ENCODE peak calls at places on chromosomes 7 and 10, in nine cellular contexts. One of them, this sample, is unnamed.

GRCh38 chr10:34723746-34724145 is 91.3 kb downstream of the PARD3 start:
- DNase-seq in fibroblast of lung: peak; percentile 85
- DNase-seq in right atrium auricular region: no peak
- DNase-seq in aorta: no peak
- DNase-seq in tibial artery: no peak
- DNase-seq in transverse colon: peak; percentile 47
- DNase-seq in CD8-positive, alpha-beta T cell: no peak
- DNase-seq in gastrocnemius medialis: no peak
- DNase-seq in brain microvascular endothelial cell: peak; percentile 73
- DNase-seq in this sample: no peak

GRCh38 chr10:115209133-115209532 is 116.0 kb downstream of the ATRNL1 start:
- DNase-seq in gastrocnemius medialis: no peak
- DNase-seq in aorta: no peak
- DNase-seq in brain microvascular endothelial cell: no peak
- DNase-seq in right atrium auricular region: no peak
- DNase-seq in fibroblast of lung: no peak
- DNase-seq in CD8-positive, alpha-beta T cell: no peak
- DNase-seq in tibial artery: no peak
- DNase-seq in transverse colon: no peak
- DNase-seq in this sample: no peak

GRCh38 chr7:15998617-15999016 is 312.1 kb upstream of the MEOX2 start:
- DNase-seq in transverse colon: no peak
- DNase-seq in brain microvascular endothelial cell: no peak
- DNase-seq in tibial artery: no peak
- DNase-seq in fibroblast of lung: no peak
- DNase-seq in CD8-positive, alpha-beta T cell: no peak
- DNase-seq in gastrocnemius medialis: no peak
- DNase-seq in aorta: no peak
- DNase-seq in right atrium auricular region: no peak
- DNase-seq in this sample: no peak

GRCh38 chr10:58834093-58834674 is 321.5 kb downstream of the BICC1 start:
- DNase-seq in right atrium auricular region: no peak
- DNase-seq in CD8-positive, alpha-beta T cell: no peak
- DNase-seq in aorta: no peak
- DNase-seq in transverse colon: no peak
- DNase-seq in tibial artery: no peak
- DNase-seq in fibroblast of lung: peak; percentile 14
- DNase-seq in brain microvascular endothelial cell: no peak
- DNase-seq in gastrocnemius medialis: no peak
- DNase-seq in this sample: no peak

GRCh38 chr7:2175514-2175913 is 57.2 kb downstream of the MAD1L1 start:
- DNase-seq in brain microvascular endothelial cell: peak; percentile 91
- DNase-seq in gastrocnemius medialis: no peak
- DNase-seq in aorta: no peak
- DNase-seq in fibroblast of lung: peak; percentile 96
- DNase-seq in transverse colon: no peak
- DNase-seq in tibial artery: peak; percentile 74
- DNase-seq in right atrium auricular region: peak; percentile 63
- DNase-seq in CD8-positive, alpha-beta T cell: no peak
- DNase-seq in this sample: peak; percentile 90

GRCh38 chr10:22984066-22984465 is 56.2 kb downstream of the ARMC3 start:
- DNase-seq in CD8-positive, alpha-beta T cell: no peak
- DNase-seq in right atrium auricular region: no peak
- DNase-seq in transverse colon: no peak
- DNase-seq in tibial artery: no peak
- DNase-seq in aorta: no peak
- DNase-seq in fibroblast of lung: peak; percentile 50
- DNase-seq in gastrocnemius medialis: no peak
- DNase-seq in brain microvascular endothelial cell: no peak
- DNase-seq in this sample: no peak

GRCh38 chr7:131869186-131869862 is 312.9 kb upstream of the PODXL start:
- DNase-seq in brain microvascular endothelial cell: no peak
- DNase-seq in gastrocnemius medialis: no peak
- DNase-seq in right atrium auricular region: no peak
- DNase-seq in transverse colon: no peak
- DNase-seq in CD8-positive, alpha-beta T cell: no peak
- DNase-seq in fibroblast of lung: no peak
- DNase-seq in tibial artery: no peak
- DNase-seq in aorta: no peak
- DNase-seq in this sample: no peak

GRCh38 chr10:77179015-77179695 is 458.5 kb downstream of the KCNMA1 start:
- DNase-seq in gastrocnemius medialis: peak; percentile 74
- DNase-seq in right atrium auricular region: peak; percentile 71
- DNase-seq in brain microvascular endothelial cell: peak; percentile 81
- DNase-seq in aorta: peak; percentile 79
- DNase-seq in CD8-positive, alpha-beta T cell: no peak
- DNase-seq in transverse colon: peak; percentile 33
- DNase-seq in tibial artery: peak; percentile 85
- DNase-seq in fibroblast of lung: peak; percentile 90
- DNase-seq in this sample: peak; percentile 68

DNA sequence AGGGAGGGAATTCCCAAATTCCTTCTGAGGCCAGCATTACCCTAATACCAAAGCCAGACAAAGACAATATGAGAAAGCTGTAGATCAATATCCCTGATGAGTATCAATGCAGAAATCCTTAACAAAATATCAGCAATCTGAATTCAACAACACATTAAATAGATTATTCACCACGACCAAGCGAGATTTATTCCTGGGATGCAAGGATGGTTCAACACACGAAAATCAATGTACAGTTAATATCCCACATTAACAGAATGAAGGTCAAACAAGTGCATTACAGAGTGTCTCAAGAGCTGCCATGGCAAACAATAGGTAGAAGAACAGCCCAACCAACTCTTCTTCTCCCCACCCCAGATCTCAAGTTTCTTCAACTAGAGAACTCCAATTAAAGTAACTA is 6.1 kb downstream of the ECD start:
- DNase-seq in CD8-positive, alpha-beta T cell: no peak
- DNase-seq in right atrium auricular region: no peak
- DNase-seq in transverse colon: no peak
- DNase-seq in fibroblast of lung: no peak
- DNase-seq in aorta: no peak
- DNase-seq in tibial artery: no peak
- DNase-seq in brain microvascular endothelial cell: no peak
- DNase-seq in gastrocnemius medialis: no peak
- DNase-seq in this sample: no peak
- H3K36me3 ChIP-seq in CD8-positive, alpha-beta T cell: peaks cover under 1% of the 10 kb centered on the region
- H3K36me3 ChIP-seq in right atrium auricular region: peaks cover 21% of the 10 kb centered on the region
- H3K36me3 ChIP-seq in transverse colon: no peaks in the 10 kb centered on the region
- H3K36me3 ChIP-seq in fibroblast of lung: peaks cover 4% of the 10 kb centered on the region
- H3K36me3 ChIP-seq in aorta: no peaks in the 10 kb centered on the region
- H3K36me3 ChIP-seq in tibial artery: peaks cover 28% of the 10 kb centered on the region
- H3K36me3 ChIP-seq in brain microvascular endothelial cell: peaks cover 27% of the 10 kb centered on the region
- H3K36me3 ChIP-seq in gastrocnemius medialis: no peaks in the 10 kb centered on the region
- H3K36me3 ChIP-seq in this sample: peaks cover 57% of the 10 kb centered on the region

GRCh38 chr7:159070422-159071148 is 74.1 kb downstream of the VIPR2 start:
- DNase-seq in tibial artery: peak; percentile 78
- DNase-seq in aorta: no peak
- DNase-seq in CD8-positive, alpha-beta T cell: no peak
- DNase-seq in right atrium auricular region: no peak
- DNase-seq in gastrocnemius medialis: no peak
- DNase-seq in fibroblast of lung: no peak
- DNase-seq in transverse colon: no peak
- DNase-seq in brain microvascular endothelial cell: peak; percentile 77
- DNase-seq in this sample: no peak
- H3K27ac ChIP-seq in tibial artery: peak overlapping the region; percentile 88
- H3K27ac ChIP-seq in aorta: peak overlapping the region; percentile 3
- H3K27ac ChIP-seq in CD8-positive, alpha-beta T cell: no peak overlapping the region
- H3K27ac ChIP-seq in right atrium auricular region: peak overlapping the region; percentile 65
- H3K27ac ChIP-seq in gastrocnemius medialis: no peak overlapping the region
- H3K27ac ChIP-seq in fibroblast of lung: no peak overlapping the region
- H3K27ac ChIP-seq in transverse colon: no peak overlapping the region
- H3K27ac ChIP-seq in brain microvascular endothelial cell: no peak overlapping the region
- H3K27ac ChIP-seq in this sample: no peak overlapping the region

GRCh38 chr10:102484021-102484420 is 18.5 kb downstream of the ACTR1A start:
- DNase-seq in transverse colon: no peak
- DNase-seq in right atrium auricular region: no peak
- DNase-seq in CD8-positive, alpha-beta T cell: no peak
- DNase-seq in tibial artery: no peak
- DNase-seq in brain microvascular endothelial cell: no peak
- DNase-seq in fibroblast of lung: no peak
- DNase-seq in aorta: peak; percentile 55
- DNase-seq in gastrocnemius medialis: no peak
- DNase-seq in this sample: no peak

GRCh38 chr10:102485093-102485785 is 17.3 kb downstream of the ACTR1A start:
- DNase-seq in aorta: peak; percentile 38
- DNase-seq in right atrium auricular region: no peak
- DNase-seq in CD8-positive, alpha-beta T cell: no peak
- DNase-seq in gastrocnemius medialis: no peak
- DNase-seq in transverse colon: no peak
- DNase-seq in brain microvascular endothelial cell: no peak
- DNase-seq in fibroblast of lung: no peak
- DNase-seq in tibial artery: no peak
- DNase-seq in this sample: no peak

GRCh38 chr10:102476466-102477141 is 25.3 kb upstream of the C10orf95 start:
- DNase-seq in brain microvascular endothelial cell: no peak
- DNase-seq in right atrium auricular region: no peak
- DNase-seq in transverse colon: no peak
- DNase-seq in fibroblast of lung: no peak
- DNase-seq in gastrocnemius medialis: no peak
- DNase-seq in aorta: no peak
- DNase-seq in tibial artery: no peak
- DNase-seq in CD8-positive, alpha-beta T cell: no peak
- DNase-seq in this sample: no peak

GRCh38 chr10:102479651-102480050 is 22.9 kb downstream of the ACTR1A start:
- DNase-seq in brain microvascular endothelial cell: no peak
- DNase-seq in transverse colon: no peak
- DNase-seq in fibroblast of lung: no peak
- DNase-seq in tibial artery: no peak
- DNase-seq in aorta: no peak
- DNase-seq in CD8-positive, alpha-beta T cell: no peak
- DNase-seq in right atrium auricular region: no peak
- DNase-seq in gastrocnemius medialis: no peak
- DNase-seq in this sample: no peak

GRCh38 chr10:102480396-102480795 is 22.1 kb downstream of the ACTR1A start:
- DNase-seq in fibroblast of lung: no peak
- DNase-seq in gastrocnemius medialis: no peak
- DNase-seq in tibial artery: no peak
- DNase-seq in aorta: no peak
- DNase-seq in right atrium auricular region: no peak
- DNase-seq in brain microvascular endothelial cell: no peak
- DNase-seq in CD8-positive, alpha-beta T cell: no peak
- DNase-seq in transverse colon: no peak
- DNase-seq in this sample: no peak
- H3K36me3 ChIP-seq in fibroblast of lung: peaks cover 25% of the 10 kb centered on the region
- H3K36me3 ChIP-seq in gastrocnemius medialis: peaks cover 3% of the 10 kb centered on the region
- H3K36me3 ChIP-seq in tibial artery: peaks cover 64% of the 10 kb centered on the region
- H3K36me3 ChIP-seq in aorta: peaks cover 15% of the 10 kb centered on the region
- H3K36me3 ChIP-seq in right atrium auricular region: peaks cover 63% of the 10 kb centered on the region
- H3K36me3 ChIP-seq in brain microvascular endothelial cell: peaks cover 66% of the 10 kb centered on the region
- H3K36me3 ChIP-seq in CD8-positive, alpha-beta T cell: peaks cover 39% of the 10 kb centered on the region
- H3K36me3 ChIP-seq in transverse colon: peaks cover 15% of the 10 kb centered on the region
- H3K36me3 ChIP-seq in this sample: peaks cover 65% of the 10 kb centered on the region

GRCh38 chr10:27513451-27514191 is 9.5 kb downstream of the RAB18 start:
- DNase-seq in brain microvascular endothelial cell: peak; percentile 10
- DNase-seq in right atrium auricular region: no peak
- DNase-seq in fibroblast of lung: peak; percentile 11
- DNase-seq in transverse colon: no peak
- DNase-seq in CD8-positive, alpha-beta T cell: no peak
- DNase-seq in aorta: no peak
- DNase-seq in tibial artery: no peak
- DNase-seq in gastrocnemius medialis: no peak
- DNase-seq in this sample: no peak
- H3K27ac ChIP-seq in brain microvascular endothelial cell: no peak overlapping the region
- H3K27ac ChIP-seq in right atrium auricular region: no peak overlapping the region
- H3K27ac ChIP-seq in fibroblast of lung: no peak overlapping the region
- H3K27ac ChIP-seq in transverse colon: no peak overlapping the region
- H3K27ac ChIP-seq in CD8-positive, alpha-beta T cell: no peak overlapping the region
- H3K27ac ChIP-seq in aorta: no peak overlapping the region
- H3K27ac ChIP-seq in tibial artery: no peak overlapping the region
- H3K27ac ChIP-seq in gastrocnemius medialis: no peak overlapping the region
- H3K27ac ChIP-seq in this sample: no peak overlapping the region

GRCh38 chr10:73813333-73813732 is 1.9 kb upstream of the NDST2 start:
- DNase-seq in aorta: no peak
- DNase-seq in fibroblast of lung: no peak
- DNase-seq in tibial artery: no peak
- DNase-seq in transverse colon: no peak
- DNase-seq in brain microvascular endothelial cell: no peak
- DNase-seq in gastrocnemius medialis: no peak
- DNase-seq in right atrium auricular region: no peak
- DNase-seq in CD8-positive, alpha-beta T cell: no peak
- DNase-seq in this sample: no peak

GRCh38 chr10:73816917-73817729 is 5.7 kb upstream of the NDST2 start:
- DNase-seq in transverse colon: no peak
- DNase-seq in aorta: no peak
- DNase-seq in tibial artery: no peak
- DNase-seq in brain microvascular endothelial cell: no peak
- DNase-seq in CD8-positive, alpha-beta T cell: no peak
- DNase-seq in right atrium auricular region: no peak
- DNase-seq in fibroblast of lung: no peak
- DNase-seq in gastrocnemius medialis: peak; percentile 23
- DNase-seq in this sample: no peak

GRCh38 chr10:73814276-73814895 is 3.0 kb upstream of the NDST2 start:
- DNase-seq in CD8-positive, alpha-beta T cell: no peak
- DNase-seq in fibroblast of lung: no peak
- DNase-seq in aorta: no peak
- DNase-seq in gastrocnemius medialis: no peak
- DNase-seq in right atrium auricular region: no peak
- DNase-seq in tibial artery: no peak
- DNase-seq in transverse colon: no peak
- DNase-seq in brain microvascular endothelial cell: no peak
- DNase-seq in this sample: no peak

GRCh38 chr10:73815719-73816030 is 4.3 kb upstream of the NDST2 start:
- DNase-seq in right atrium auricular region: no peak
- DNase-seq in transverse colon: no peak
- DNase-seq in fibroblast of lung: no peak
- DNase-seq in aorta: no peak
- DNase-seq in brain microvascular endothelial cell: no peak
- DNase-seq in tibial artery: no peak
- DNase-seq in CD8-positive, alpha-beta T cell: no peak
- DNase-seq in gastrocnemius medialis: no peak
- DNase-seq in this sample: no peak

DNA sequence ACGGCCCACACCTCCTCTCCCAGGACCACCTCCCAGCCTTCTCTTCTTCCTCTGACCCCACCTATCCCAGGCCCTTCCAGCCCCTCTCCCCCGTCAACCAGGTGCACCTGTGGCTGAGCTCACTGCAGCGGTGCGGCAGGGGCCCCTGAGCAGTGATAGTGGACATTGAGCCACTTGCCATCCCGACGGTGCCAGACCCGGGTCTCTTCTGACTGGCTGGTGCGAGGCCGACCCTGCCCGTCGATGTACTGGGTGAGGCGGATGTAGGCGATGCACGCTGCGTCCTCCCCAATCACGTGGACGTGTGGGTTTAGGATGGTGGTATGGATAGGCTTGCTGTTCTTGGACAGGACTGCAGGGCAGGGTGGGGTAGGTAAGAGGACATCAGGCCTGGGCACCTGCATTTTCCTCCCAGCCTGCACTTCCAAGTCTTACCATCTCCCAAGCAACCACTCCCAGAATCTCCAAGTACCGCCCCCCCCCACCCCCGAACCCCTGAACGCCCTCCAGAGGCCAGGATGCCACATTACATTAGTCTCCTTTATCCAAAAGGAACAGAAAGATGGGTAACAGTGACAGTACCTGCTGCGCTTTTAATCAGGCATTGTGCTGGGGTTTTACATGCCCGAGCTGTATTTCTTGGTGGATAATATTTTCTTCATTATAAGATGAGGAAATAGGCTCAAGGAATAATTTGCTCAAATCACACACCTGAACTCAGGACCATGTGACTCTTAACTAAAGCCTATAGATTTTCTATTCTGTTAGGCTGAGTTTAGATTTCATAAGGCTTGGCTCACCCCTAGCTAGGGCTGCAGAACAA is 3.7 kb upstream of the NDST2 start:
- DNase-seq in gastrocnemius medialis: no peak
- DNase-seq in aorta: no peak
- DNase-seq in right atrium auricular region: no peak
- DNase-seq in fibroblast of lung: no peak
- DNase-seq in transverse colon: no peak
- DNase-seq in CD8-positive, alpha-beta T cell: no peak
- DNase-seq in tibial artery: no peak
- DNase-seq in brain microvascular endothelial cell: no peak
- DNase-seq in this sample: no peak
- H3K36me3 ChIP-seq in gastrocnemius medialis: no peaks in the 10 kb centered on the region
- H3K36me3 ChIP-seq in aorta: peaks cover 6% of the 10 kb centered on the region
- H3K36me3 ChIP-seq in right atrium auricular region: peaks cover 9% of the 10 kb centered on the region
- H3K36me3 ChIP-seq in fibroblast of lung: peaks cover 9% of the 10 kb centered on the region
- H3K36me3 ChIP-seq in transverse colon: no peaks in the 10 kb centered on the region
- H3K36me3 ChIP-seq in CD8-positive, alpha-beta T cell: peaks cover 25% of the 10 kb centered on the region
- H3K36me3 ChIP-seq in tibial artery: peaks cover 77% of the 10 kb centered on the region
- H3K36me3 ChIP-seq in brain microvascular endothelial cell: no peaks in the 10 kb centered on the region
- H3K36me3 ChIP-seq in this sample: peaks cover 8% of the 10 kb centered on the region